ENCODE peak calls at places on chromosome 5, in four cellular contexts. W is neural progenitor cell, P is GM23338, R is breast epithelium. M is an unnamed sample.

GRCh38 chr5:65702036-65702435 is 19.9 kb downstream of the SGTB start:
- DNase-seq in W (no peak), P (no peak), R (no peak), M (no peak)

GRCh38 chr5:37086466-37087178 is 162.6 kb downstream of the CPLANE1 start:
- DNase-seq in W (no peak), P (peak), R (no peak), M (peak)

GRCh38 chr5:1417586-1418225 is 27.5 kb downstream of the SLC6A3 start:
- DNase-seq in W (no peak), P (no peak), R (no peak), M (no peak)

GRCh38 chr5:128536861-128537305 is 1.2 kb downstream of the FBN2 start:
- DNase-seq in W (peak), P (peak), R (no peak), M (peak)

GRCh38 chr5:37133939-37134338 is 115.2 kb downstream of the CPLANE1 start:
- DNase-seq in W (no peak), P (no peak), R (no peak), M (no peak)

GRCh38 chr5:10481241-10481932 is 39.7 kb downstream of the ROPN1L start:
- DNase-seq in W (peak), P (peak), R (no peak), M (peak)

GRCh38 chr5:154868702-154869101 is 10.3 kb downstream of the CNOT8 start:
- DNase-seq in W (no peak), P (peak), R (no peak), M (peak)

GRCh38 chr5:168992687-168993086 is 308.3 kb downstream of the SLIT3 start:
- DNase-seq in W (peak), P (peak), R (peak), M (peak)

GRCh38 chr5:176901260-176902101 is 2.3 kb upstream of the HK3 start:
- DNase-seq in W (no peak), P (no peak), R (peak), M (no peak)

GRCh38 chr5:96930058-96930457 is 5.8 kb upstream of the LNPEP start:
- DNase-seq in W (no peak), P (no peak), R (no peak), M (no peak)

GRCh38 chr5:54457094-54457531 is 1.6 kb downstream of the HSPB3 start:
- DNase-seq in W (no peak), P (peak), R (no peak), M (peak)

GRCh38 chr5:31934156-31934555 is 240.0 kb downstream of the GOLPH3 start:
- DNase-seq in W (peak), P (peak), R (peak), M (no peak)

GRCh38 chr5:178287791-178288105 is 55.1 kb upstream of the PHYKPL start:
- DNase-seq in W (no peak), P (no peak), R (peak), M (no peak)

GRCh38 chr5:115165790-115166189 is 3.9 kb downstream of the TRIM36 start:
- DNase-seq in W (no peak), P (no peak), R (no peak), M (no peak)

GRCh38 chr5:67971223-67971830 is 244.2 kb upstream of the PIK3R1 start:
- DNase-seq in W (no peak), P (no peak), R (no peak), M (peak)

GRCh38 chr5:14160116-14160515 is 17.0 kb downstream of the TRIO start:
- DNase-seq in W (no peak), P (no peak), R (no peak), M (no peak)

GRCh38 chr5:170277953-170278352 is 19.6 kb downstream of the LCP2 start:
- DNase-seq in W (no peak), P (peak), R (no peak), M (no peak)

GRCh38 chr5:41115281-41115680 is 44.1 kb upstream of the MROH2B start:
- DNase-seq in W (no peak), P (peak), R (no peak), M (no peak)

GRCh38 chr5:54024466-54024865 is 285.9 kb downstream of the ARL15 start:
- DNase-seq in W (no peak), P (no peak), R (no peak), M (no peak)

GRCh38 chr5:179805529-179806249 is 977 bp downstream of the MGAT4B start:
- DNase-seq in W (peak), P (peak), R (no peak), M (peak)

GRCh38 chr5:107376546-107377276 is 294.0 kb downstream of the EFNA5 start:
- DNase-seq in W (no peak), P (no peak), R (no peak), M (no peak)

GRCh38 chr5:148179234-148179824 is 11.0 kb downstream of the SPINK14 start:
- DNase-seq in W (peak), P (peak), R (no peak), M (peak)

GRCh38 chr5:43110606-43111170 is 10.0 kb upstream of the ZNF131 start:
- DNase-seq in W (peak), P (peak), R (no peak), M (peak)

GRCh38 chr5:141516648-141517025 is 27.8 kb downstream of the PCDHGC5 start:
- DNase-seq in W (no peak), P (no peak), R (no peak), M (no peak)

DNA sequence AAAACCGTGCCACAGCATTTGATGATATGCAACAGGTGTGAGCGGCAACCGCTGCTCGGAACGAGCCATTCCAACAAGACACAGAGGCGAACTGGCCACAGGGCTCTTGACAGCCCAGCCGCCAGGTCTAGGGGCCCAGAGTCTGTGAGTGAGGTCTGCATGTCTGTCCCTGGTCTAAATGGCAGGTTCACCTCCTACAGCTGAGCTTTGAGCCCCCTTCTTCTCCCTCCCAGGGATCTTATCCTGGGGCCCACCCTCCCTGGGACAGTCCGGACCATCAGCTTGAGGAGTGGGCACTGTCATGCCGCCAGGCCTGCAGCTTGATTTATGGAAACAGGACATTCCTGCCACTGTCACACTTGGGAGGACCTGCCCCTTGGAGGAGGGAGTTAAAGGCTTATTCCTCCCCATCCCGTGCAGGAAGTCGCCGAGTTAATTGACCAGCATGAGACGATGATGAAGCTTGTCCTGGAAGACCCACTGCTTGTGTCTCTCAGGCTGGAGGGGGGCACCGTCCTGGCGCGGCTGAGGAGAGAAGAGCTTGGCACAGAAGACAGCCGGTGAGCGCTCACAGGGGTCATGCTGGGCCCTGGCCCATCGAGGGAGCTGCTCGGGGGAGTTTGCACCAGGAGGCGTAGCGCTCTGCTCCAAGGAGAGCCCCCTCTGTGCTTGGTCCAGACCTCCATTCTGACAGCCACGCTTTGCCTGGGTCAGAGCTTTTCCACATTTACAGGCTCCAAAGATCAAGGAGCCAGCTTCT is 35.5 kb upstream of the LRRC14B start:
- DNase-seq in W (no peak), P (no peak), R (no peak), M (no peak)
- H3K4me3 ChIP-seq in W (no peak), P (no peak), R (no peak), M (no peak)

GRCh38 chr5:144467795-144468194 is 297.1 kb downstream of the KCTD16 start:
- DNase-seq in W (peak), P (peak), R (no peak), M (peak)
- TF ChIP-seq CTCF in W (peak), P (peak), R (no peak), M (peak)

GRCh38 chr5:119400248-119400647 is 44.4 kb downstream of the TNFAIP8 start:
- DNase-seq in W (no peak), P (no peak), R (no peak), M (peak)
- H3K4me3 ChIP-seq in W (no peak), P (no peak), R (no peak), M (no peak)

GRCh38 chr5:52920929-52921328 is 68.2 kb upstream of the ITGA2 start:
- DNase-seq in W (no peak), P (no peak), R (no peak), M (no peak)
- TF ChIP-seq CTCF in W (no peak), P (no peak), R (no peak), M (no peak)

GRCh38 chr5:150642991-150643710 is 2.7 kb downstream of the SYNPO start:
- DNase-seq in W (peak), P (no peak), R (no peak), M (no peak)
- H3K4me3 ChIP-seq in W (no peak), P (no peak), R (no peak), M (no peak)

GRCh38 chr5:134844252-134844651 is 1.5 kb upstream of the C5orf24 start:
- DNase-seq in W (no peak), P (no peak), R (no peak), M (no peak)
- TF ChIP-seq CTCF in W (no peak), P (no peak), R (no peak), M (no peak)

GRCh38 chr5:119300311-119300670 is 55.5 kb upstream of the TNFAIP8 start:
- DNase-seq in W (no peak), P (no peak), R (no peak), M (no peak)
- H3K4me3 ChIP-seq in W (no peak), P (no peak), R (no peak), M (no peak)

GRCh38 chr5:18008940-18009339 is 374.7 kb downstream of the TAF11L14 start:
- DNase-seq in W (no peak), P (no peak), R (no peak), M (no peak)

DNA sequence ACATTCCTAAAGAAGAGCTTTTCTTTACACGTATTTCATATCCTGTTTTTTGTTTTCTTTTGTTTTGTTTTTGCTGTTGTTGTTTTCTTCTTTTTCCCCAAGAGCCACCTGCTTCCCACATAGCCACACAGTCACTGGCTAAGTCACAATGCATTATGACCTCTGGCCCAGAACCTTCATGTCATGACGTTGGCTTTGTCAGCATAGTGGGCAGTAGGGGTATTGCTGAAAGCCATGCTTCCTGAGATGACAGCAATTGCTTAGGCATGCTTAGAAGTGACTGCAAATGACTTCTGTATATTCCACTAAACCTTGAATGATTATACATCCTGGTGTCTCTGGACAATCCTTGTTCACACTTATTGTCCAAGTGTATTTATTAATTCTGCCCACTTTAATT is 375.8 kb downstream of the TAF11L14 start:
- DNase-seq in W (peak), P (peak), R (no peak), M (no peak)
- TF ChIP-seq CTCF in W (peak), P (no peak), R (no peak), M (no peak)

DNA sequence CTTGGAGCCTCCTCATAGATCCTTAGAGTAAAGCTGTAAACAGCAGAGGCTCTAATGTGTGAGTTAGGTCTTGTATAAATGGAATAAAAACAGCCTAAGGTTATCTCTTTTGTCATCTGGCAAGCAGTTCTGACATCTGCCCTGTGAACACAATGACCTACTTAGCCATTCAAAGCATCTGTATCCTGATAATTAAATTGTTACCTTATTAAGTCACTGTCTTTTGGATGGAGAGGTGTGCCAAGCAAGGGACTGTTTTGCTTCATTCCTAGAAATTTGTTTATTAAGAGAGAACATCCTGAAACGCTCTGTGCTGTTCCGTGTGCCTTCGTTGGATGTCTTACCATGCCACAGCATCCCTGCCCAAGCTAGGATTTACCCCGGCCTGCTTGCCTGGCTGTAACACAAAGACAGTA is 1.5 kb downstream of the LSM11 start:
- DNase-seq in W (no peak), P (no peak), R (no peak), M (no peak)
- H3K4me3 ChIP-seq in W (peak), P (peak), R (peak), M (no peak)

M was measured in hepatocyte.